ENCODE peak calls at places on chromosomes 12 and 14, in six cellular contexts. J is esophagus muscularis mucosa; Y is heart left ventricle; C is CD8-positive, alpha-beta memory T cell; Q is CD4-positive, alpha-beta memory T cell; I is ovary. L is an unnamed sample. For H3K4me1 and H3K27me3, the result is how much of the 10 kb centered on the place peaks cover.

GRCh38 chr12:89073027-89073398 is 279.3 kb downstream of the DUSP6 start:
- DNase-seq in J (no peak), Y (no peak), C (no peak), Q (no peak), I (no peak), L (no peak)

GRCh38 chr14:101654051-101654450 is 92.8 kb downstream of the DIO3 start:
- DNase-seq in J (no peak), Y (no peak), C (no peak), Q (no peak), I (no peak), L (no peak)

GRCh38 chr12:97940629-97941028 is 478.0 kb downstream of the RMST start:
- DNase-seq in J (no peak), Y (no peak), C (no peak), Q (no peak), I (no peak), L (no peak)

GRCh38 chr14:73248294-73248868 is 11.1 kb downstream of the PAPLN start:
- DNase-seq in J (no peak), Y (no peak), C (no peak), Q (no peak), I (no peak), L (no peak)

GRCh38 chr14:79204591-79204990 is 1006.7 kb downstream of the DIO2 start:
- DNase-seq in J (no peak), Y (no peak), C (no peak), Q (no peak), I (no peak), L (no peak)

GRCh38 chr14:33081259-33081658 is 142.6 kb downstream of the NPAS3 start:
- DNase-seq in J (no peak), Y (no peak), C (no peak), Q (no peak), I (no peak), L (no peak)

GRCh38 chr12:50934981-50935807 is 17.1 kb upstream of the HIGD1C start:
- DNase-seq in J (no peak), Y (no peak), C (no peak), Q (no peak), I (no peak), L (no peak)

GRCh38 chr14:63192085-63192484 is 12.2 kb upstream of the RHOJ start:
- DNase-seq in J (no peak), Y (peak), C (no peak), Q (no peak), I (no peak), L (no peak)

GRCh38 chr14:103731916-103732867 is 16.6 kb downstream of the ZFYVE21 start:
- DNase-seq in J (no peak), Y (no peak), C (no peak), Q (no peak), I (no peak), L (no peak)

GRCh38 chr14:22178330-22178981 is 410.6 kb downstream of the DAD1 start:
- DNase-seq in J (no peak), Y (no peak), C (no peak), Q (peak), I (no peak), L (no peak)

GRCh38 chr14:51410846-51411245 is 170.8 kb downstream of the TMX1 start:
- DNase-seq in J (no peak), Y (no peak), C (no peak), Q (no peak), I (no peak), L (no peak)

GRCh38 chr14:94974893-94975292 is 182.4 kb downstream of the DICER1 start:
- DNase-seq in J (peak), Y (no peak), C (no peak), Q (no peak), I (no peak), L (no peak)

GRCh38 chr12:6215932-6216494 is 15.8 kb downstream of the CD9 start:
- DNase-seq in J (no peak), Y (no peak), C (no peak), Q (no peak), I (no peak), L (no peak)

GRCh38 chr14:88838015-88838414 is 13.6 kb downstream of the TTC8 start:
- DNase-seq in J (no peak), Y (no peak), C (no peak), Q (no peak), I (no peak), L (no peak)

GRCh38 chr12:1670815-1671268 is 20.0 kb upstream of the ADIPOR2 start:
- DNase-seq in J (no peak), Y (no peak), C (no peak), Q (no peak), I (no peak), L (no peak)
- H3K4me1 ChIP-seq in J (under half), Y (under half), C (under half), Q (under half), I (under half), L (under half)

DNA sequence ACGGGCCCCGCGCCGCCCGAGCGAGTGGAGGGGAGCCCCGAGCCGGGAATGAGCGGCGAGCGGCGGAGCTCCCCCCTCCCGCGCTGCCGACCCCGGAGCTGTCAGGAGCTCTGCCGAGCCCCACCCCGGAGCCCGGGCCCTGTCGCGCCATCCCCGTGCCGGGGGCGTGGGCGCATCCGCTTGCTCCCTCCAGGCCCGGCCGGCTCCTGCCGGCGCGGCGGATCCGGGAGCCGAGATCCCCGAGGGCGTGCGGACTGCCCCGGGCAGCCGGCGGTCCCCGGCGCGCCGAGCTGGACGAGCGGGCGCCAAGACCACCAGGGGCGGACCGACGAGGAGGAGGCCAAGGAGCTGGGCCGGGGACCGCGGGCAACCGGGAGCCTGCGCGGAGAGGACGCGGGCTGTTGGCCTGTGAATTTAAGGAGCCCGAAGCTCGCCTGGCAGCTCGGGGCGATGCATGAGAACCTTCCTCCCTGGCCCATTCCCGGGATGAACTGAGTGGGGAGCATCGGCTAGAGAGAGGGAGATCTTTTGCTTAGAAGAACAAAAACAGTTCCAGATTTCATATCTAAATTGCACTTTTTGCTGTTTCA is 2.0 kb downstream of the PTHLH start:
- DNase-seq in J (no peak), Y (peak), C (no peak), Q (no peak), I (no peak), L (no peak)
- H3K27me3 ChIP-seq in J (under half), Y (under half), C (under half), Q (half or more), I (under half), L (under half)

GRCh38 chr12:8036366-8036765 is 3.9 kb downstream of the FOXJ2 start:
- DNase-seq in J (no peak), Y (no peak), C (no peak), Q (no peak), I (no peak), L (no peak)
- H3K4me3 ChIP-seq in J (peak), Y (no peak), C (no peak), Q (no peak), I (no peak), L (peak)

GRCh38 chr12:45326358-45326971 is 110.6 kb downstream of the ANO6 start:
- DNase-seq in J (no peak), Y (no peak), C (no peak), Q (no peak), I (no peak), L (no peak)

GRCh38 chr12:45324391-45324790 is 108.5 kb downstream of the ANO6 start:
- DNase-seq in J (no peak), Y (no peak), C (no peak), Q (no peak), I (no peak), L (no peak)

GRCh38 chr12:45327823-45328383 is 112.0 kb downstream of the ANO6 start:
- DNase-seq in J (no peak), Y (no peak), C (no peak), Q (no peak), I (no peak), L (no peak)

DNA sequence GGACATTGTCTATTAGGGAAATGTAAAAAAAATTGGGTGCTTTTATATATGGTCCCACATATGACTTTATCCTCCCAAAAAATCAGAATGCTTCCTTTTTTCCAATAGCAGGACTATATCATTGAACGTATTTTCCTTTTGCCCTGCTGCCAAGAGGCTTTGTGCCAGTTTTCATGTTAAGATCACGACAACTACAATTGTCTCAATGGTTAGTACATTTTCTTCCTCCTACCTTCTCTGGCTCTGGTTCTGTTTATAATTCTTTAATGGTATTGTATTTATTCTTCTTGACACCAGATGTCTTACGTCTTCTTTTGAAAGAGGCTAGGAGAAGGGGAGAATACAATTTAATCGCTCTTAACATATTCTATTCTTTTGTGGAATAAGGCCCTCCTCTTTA is 106.9 kb downstream of the ANO6 start:
- DNase-seq in J (no peak), Y (no peak), C (no peak), Q (no peak), I (no peak), L (no peak)
- H3K4me1 ChIP-seq in J (under half), Y (under half), C (under half), Q (under half), I (under half), L (under half)

DNA sequence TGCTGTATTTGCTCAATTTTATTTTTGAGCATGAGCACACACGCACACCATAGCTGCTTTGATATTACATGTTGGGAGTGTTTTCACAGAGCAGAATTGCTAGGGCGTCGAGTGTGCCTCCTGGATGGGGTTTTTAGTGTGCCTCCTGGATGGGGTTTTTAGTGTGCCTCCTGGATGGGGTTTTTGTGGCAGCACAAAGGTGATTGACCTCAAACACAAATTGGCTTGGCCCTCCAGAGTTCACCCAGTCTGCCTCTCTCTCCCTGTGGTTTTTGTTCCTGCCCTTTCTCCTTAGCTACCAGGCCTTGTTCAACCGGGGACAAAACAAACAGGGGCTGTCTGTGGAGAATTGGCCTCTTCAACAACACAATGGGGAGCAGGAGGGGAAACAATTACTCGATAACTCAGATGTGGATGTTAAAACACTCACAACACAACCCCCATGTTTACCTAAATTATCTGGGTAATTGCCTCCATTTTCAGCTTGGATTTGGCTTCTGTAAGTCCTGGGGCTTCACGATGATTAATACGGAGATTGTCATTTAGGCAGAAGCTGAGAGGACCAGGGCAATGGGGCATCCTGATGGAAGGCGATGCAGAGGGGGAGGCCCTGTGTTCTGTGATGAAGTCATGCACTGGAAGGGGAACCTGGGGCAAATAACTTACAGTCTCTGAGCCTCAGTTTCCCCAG is 26.9 kb downstream of the TBX3 start:
- DNase-seq in J (no peak), Y (no peak), C (no peak), Q (no peak), I (peak), L (no peak)
- H3K27me3 ChIP-seq in J (under half), Y (under half), C (under half), Q (under half), I (under half), L (under half)

GRCh38 chr14:74572829-74573360 is 39.1 kb downstream of the LTBP2 start:
- DNase-seq in J (no peak), Y (no peak), C (no peak), Q (no peak), I (no peak), L (no peak)
- H3K4me3 ChIP-seq in J (peak), Y (no peak), C (no peak), Q (no peak), I (peak), L (no peak)

GRCh38 chr12:65655074-65655493 is 169.2 kb upstream of the HMGA2 start:
- DNase-seq in J (no peak), Y (no peak), C (no peak), Q (no peak), I (no peak), L (no peak)
- H3K4me1 ChIP-seq in J (under half), Y (under half), C (under half), Q (under half), I (under half), L (under half)

DNA sequence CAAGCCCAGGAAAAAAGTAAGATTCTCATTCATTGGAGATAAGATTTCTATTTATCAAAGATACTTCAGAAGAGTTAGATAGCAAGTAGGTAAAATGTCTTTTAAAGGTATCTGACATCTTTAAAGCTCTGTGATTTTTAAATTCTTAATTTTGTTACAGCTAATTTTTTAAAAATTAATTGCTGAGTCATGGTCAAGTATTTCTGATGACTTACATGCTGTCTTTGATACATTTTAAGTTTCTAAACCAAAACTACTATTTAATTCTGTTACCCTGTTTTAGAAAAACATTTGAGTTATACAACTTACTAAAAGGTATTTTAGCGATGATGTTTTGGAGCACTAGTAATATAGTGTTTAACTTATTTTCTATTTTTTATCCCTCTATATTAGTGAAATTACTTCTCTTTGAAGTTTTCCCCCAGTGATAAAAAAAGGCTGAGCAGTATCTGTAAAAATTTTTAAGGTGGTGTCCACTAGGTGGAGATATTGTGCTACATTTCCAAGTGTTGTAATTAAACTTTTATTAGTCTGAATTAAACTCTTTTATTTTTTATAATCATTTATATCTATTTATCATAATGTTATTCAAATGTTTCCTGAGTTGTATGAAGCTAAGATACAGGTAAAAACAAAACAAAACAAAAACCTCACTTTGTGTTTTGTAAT is 11.5 kb downstream of the ALG10 start:
- DNase-seq in J (no peak), Y (no peak), C (no peak), Q (peak), I (no peak), L (peak)
- H3K27me3 ChIP-seq in J (under half), Y (under half), C (under half), Q (under half), I (under half), L (under half)

DNA sequence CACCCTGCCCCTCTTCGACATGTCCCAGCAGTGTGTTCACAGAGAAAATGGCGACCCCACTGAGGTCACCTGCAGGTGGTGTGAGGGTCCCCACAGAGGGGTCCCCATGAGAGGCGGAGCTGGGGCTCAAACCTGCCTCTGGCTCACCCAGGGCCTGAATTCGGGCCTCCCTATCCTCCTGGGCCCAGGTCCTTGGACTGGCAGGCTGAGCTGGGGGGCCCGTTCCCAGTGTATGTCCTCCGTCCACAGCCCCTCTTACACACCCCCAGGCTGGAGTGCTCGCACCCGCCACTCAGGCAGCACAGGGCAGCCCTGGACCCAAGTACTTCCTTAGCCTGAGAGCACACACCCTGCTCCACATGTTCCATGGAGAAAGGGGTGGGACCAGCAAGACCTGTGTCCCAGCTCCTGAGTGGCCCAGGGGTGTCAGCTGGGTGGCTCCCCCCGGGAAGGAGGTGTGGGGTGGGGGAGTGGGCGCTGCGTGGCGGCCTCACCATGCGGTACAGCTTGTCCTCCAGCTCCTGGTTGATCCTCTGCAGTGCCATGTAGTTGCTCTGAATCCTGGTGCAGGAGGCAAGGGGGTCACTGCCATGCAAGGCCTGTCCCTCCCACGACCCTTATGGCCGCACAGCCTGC is 42.6 kb downstream of the BEGAIN start:
- DNase-seq in J (no peak), Y (no peak), C (no peak), Q (no peak), I (no peak), L (no peak)
- H3K4me3 ChIP-seq in J (no peak), Y (no peak), C (no peak), Q (no peak), I (no peak), L (no peak)

GRCh38 chr12:122121341-122122192 is 43.0 kb downstream of the MLXIP start:
- DNase-seq in J (no peak), Y (no peak), C (no peak), Q (no peak), I (no peak), L (no peak)
- H3K4me1 ChIP-seq in J (half or more), Y (under half), C (under half), Q (under half), I (under half), L (under half)

L was measured in CD4-positive, CD25-positive, alpha-beta regulatory T cell.